ENCODE peak calls at places on chromosomes 6 and 20, in five cellular contexts. Y, X, H, R and K are unnamed samples.

GRCh38 chr6:3139090-3139903 is 18.0 kb downstream of the TUBB2A start:
- DNase-seq in Y (peak), X (peak), H (no peak), R (no peak), K (peak)

GRCh38 chr20:12171927-12172581 is 254.4 kb downstream of the BTBD3 start:
- DNase-seq in Y (peak), X (no peak), H (no peak), R (no peak), K (no peak)

GRCh38 chr6:164106345-164106769 is 691.8 kb downstream of the QKI start:
- DNase-seq in Y (no peak), X (no peak), H (peak), R (no peak), K (no peak)

GRCh38 chr6:121399971-121400370 is 35.5 kb upstream of the GJA1 start:
- DNase-seq in Y (no peak), X (peak), H (no peak), R (no peak), K (no peak)

GRCh38 chr6:98487612-98488011 is 346.8 kb upstream of the POU3F2 start:
- DNase-seq in Y (no peak), X (no peak), H (no peak), R (no peak), K (no peak)

GRCh38 chr6:118313762-118314161 is 234.3 kb upstream of the PLN start:
- DNase-seq in Y (no peak), X (no peak), H (no peak), R (no peak), K (no peak)

GRCh38 chr6:44387346-44388134 is at the start of gene CDC5L:
- DNase-seq in Y (peak), X (peak), H (peak), R (peak), K (peak)

GRCh38 chr6:82073484-82073883 is 174.1 kb downstream of the IBTK start:
- DNase-seq in Y (no peak), X (no peak), H (no peak), R (no peak), K (no peak)

GRCh38 chr6:142030115-142030619 is 102.6 kb upstream of the GJE1 start:
- DNase-seq in Y (no peak), X (no peak), H (no peak), R (no peak), K (no peak)

GRCh38 chr6:41755895-41756294 is 8.7 kb upstream of the PGC start:
- DNase-seq in Y (no peak), X (no peak), H (no peak), R (no peak), K (no peak)

GRCh38 chr6:87243812-87244211 is 78.6 kb upstream of the SMIM8 start:
- DNase-seq in Y (no peak), X (no peak), H (no peak), R (no peak), K (no peak)